ENCODE peak calls at places on chromosomes 6 and 20, in nine cellular contexts. One of them, this sample, is unnamed.

GRCh38 chr6:16729183-16729696 is 32.0 kb downstream of the ATXN1 start:
- DNase-seq in AG10803: peak; percentile 43
- DNase-seq in mesothelial cell of epicardium: no peak
- DNase-seq in foreskin fibroblast: no peak
- DNase-seq in BJ: no peak
- DNase-seq in Calu3: no peak
- DNase-seq in brain microvascular endothelial cell: peak; percentile 53
- DNase-seq in osteocyte: no peak
- DNase-seq in GM20000: no peak
- DNase-seq in this sample: no peak

GRCh38 chr6:163860194-163861081 is 445.9 kb downstream of the QKI start:
- DNase-seq in AG10803: peak; percentile 63
- DNase-seq in mesothelial cell of epicardium: no peak
- DNase-seq in foreskin fibroblast: peak; percentile 37
- DNase-seq in BJ: peak; percentile 9
- DNase-seq in Calu3: no peak
- DNase-seq in brain microvascular endothelial cell: peak; percentile 28
- DNase-seq in osteocyte: no peak
- DNase-seq in GM20000: no peak
- DNase-seq in this sample: no peak

GRCh38 chr20:33316343-33316742 is 33.3 kb downstream of the BPIFB1 start:
- DNase-seq in AG10803: no peak
- DNase-seq in mesothelial cell of epicardium: no peak
- DNase-seq in foreskin fibroblast: no peak
- DNase-seq in BJ: no peak
- DNase-seq in Calu3: no peak
- DNase-seq in brain microvascular endothelial cell: no peak
- DNase-seq in osteocyte: no peak
- DNase-seq in GM20000: no peak
- DNase-seq in this sample: no peak

GRCh38 chr20:52972190-52972937 is at the start of gene TSHZ2:
- DNase-seq in AG10803: peak; percentile 75
- DNase-seq in mesothelial cell of epicardium: peak; percentile 49
- DNase-seq in foreskin fibroblast: no peak
- DNase-seq in BJ: no peak
- DNase-seq in Calu3: peak; percentile 34
- DNase-seq in brain microvascular endothelial cell: peak; percentile 0
- DNase-seq in osteocyte: no peak
- DNase-seq in GM20000: no peak
- DNase-seq in this sample: no peak

GRCh38 chr6:108673602-108674001 is 112.9 kb downstream of the FOXO3 start:
- DNase-seq in AG10803: no peak
- DNase-seq in mesothelial cell of epicardium: no peak
- DNase-seq in foreskin fibroblast: no peak
- DNase-seq in BJ: no peak
- DNase-seq in Calu3: peak; percentile 68
- DNase-seq in brain microvascular endothelial cell: no peak
- DNase-seq in osteocyte: no peak
- DNase-seq in GM20000: no peak
- DNase-seq in this sample: no peak

GRCh38 chr20:50931048-50931305 is 260 bp downstream of the ADNP start:
- DNase-seq in AG10803: no peak
- DNase-seq in mesothelial cell of epicardium: no peak
- DNase-seq in foreskin fibroblast: no peak
- DNase-seq in BJ: no peak
- DNase-seq in Calu3: no peak
- DNase-seq in brain microvascular endothelial cell: no peak
- DNase-seq in osteocyte: no peak
- DNase-seq in GM20000: peak; percentile 81
- DNase-seq in this sample: no peak

GRCh38 chr6:84282566-84282965 is 55.1 kb upstream of the CEP162 start:
- DNase-seq in AG10803: peak; percentile 82
- DNase-seq in mesothelial cell of epicardium: no peak
- DNase-seq in foreskin fibroblast: peak; percentile 84
- DNase-seq in BJ: no peak
- DNase-seq in Calu3: no peak
- DNase-seq in brain microvascular endothelial cell: no peak
- DNase-seq in osteocyte: no peak
- DNase-seq in GM20000: no peak
- DNase-seq in this sample: no peak

GRCh38 chr20:55354700-55355099 is 650.6 kb downstream of the CBLN4 start:
- DNase-seq in AG10803: no peak
- DNase-seq in mesothelial cell of epicardium: no peak
- DNase-seq in foreskin fibroblast: no peak
- DNase-seq in BJ: no peak
- DNase-seq in Calu3: no peak
- DNase-seq in brain microvascular endothelial cell: no peak
- DNase-seq in osteocyte: no peak
- DNase-seq in GM20000: no peak
- DNase-seq in this sample: no peak

GRCh38 chr6:138162104-138162946 is 586 bp downstream of the ARFGEF3 start:
- DNase-seq in AG10803: no peak
- DNase-seq in mesothelial cell of epicardium: peak; percentile 48
- DNase-seq in foreskin fibroblast: peak; percentile 14
- DNase-seq in BJ: no peak
- DNase-seq in Calu3: peak; percentile 12
- DNase-seq in brain microvascular endothelial cell: no peak
- DNase-seq in osteocyte: no peak
- DNase-seq in GM20000: peak; percentile 27
- DNase-seq in this sample: no peak

GRCh38 chr20:20188647-20189046 is 136.3 kb downstream of the CFAP61 start:
- DNase-seq in AG10803: no peak
- DNase-seq in mesothelial cell of epicardium: no peak
- DNase-seq in foreskin fibroblast: no peak
- DNase-seq in BJ: no peak
- DNase-seq in Calu3: no peak
- DNase-seq in brain microvascular endothelial cell: no peak
- DNase-seq in osteocyte: no peak
- DNase-seq in GM20000: peak; percentile 34
- DNase-seq in this sample: no peak

GRCh38 chr20:50724112-50724724 is 7.2 kb upstream of the PARD6B start:
- DNase-seq in AG10803: no peak
- DNase-seq in mesothelial cell of epicardium: no peak
- DNase-seq in foreskin fibroblast: no peak
- DNase-seq in BJ: no peak
- DNase-seq in Calu3: no peak
- DNase-seq in brain microvascular endothelial cell: no peak
- DNase-seq in osteocyte: no peak
- DNase-seq in GM20000: no peak
- DNase-seq in this sample: no peak

GRCh38 chr20:9051508-9051907 is 17.4 kb upstream of the PLCB4 start:
- DNase-seq in AG10803: peak; percentile 97
- DNase-seq in mesothelial cell of epicardium: no peak
- DNase-seq in foreskin fibroblast: peak; percentile 94
- DNase-seq in BJ: peak; percentile 93
- DNase-seq in Calu3: peak; percentile 44
- DNase-seq in brain microvascular endothelial cell: peak; percentile 95
- DNase-seq in osteocyte: no peak
- DNase-seq in GM20000: no peak
- DNase-seq in this sample: no peak
- TF ChIP-seq CTCF in AG10803: no peak
- TF ChIP-seq CTCF in mesothelial cell of epicardium: no peak
- TF ChIP-seq CTCF in foreskin fibroblast: no peak
- TF ChIP-seq CTCF in BJ: no peak
- TF ChIP-seq CTCF in Calu3: no peak
- TF ChIP-seq CTCF in brain microvascular endothelial cell: no peak
- TF ChIP-seq CTCF in osteocyte: no peak
- TF ChIP-seq CTCF in GM20000: no peak
- TF ChIP-seq CTCF in this sample: no peak

GRCh38 chr6:74347161-74347560 is 651.2 kb downstream of the CD109 start:
- DNase-seq in AG10803: peak; percentile 33
- DNase-seq in mesothelial cell of epicardium: no peak
- DNase-seq in foreskin fibroblast: no peak
- DNase-seq in BJ: no peak
- DNase-seq in Calu3: no peak
- DNase-seq in brain microvascular endothelial cell: no peak
- DNase-seq in osteocyte: no peak
- DNase-seq in GM20000: no peak
- DNase-seq in this sample: no peak

GRCh38 chr6:74343804-74344203 is 647.8 kb downstream of the CD109 start:
- DNase-seq in AG10803: peak; percentile 6
- DNase-seq in mesothelial cell of epicardium: no peak
- DNase-seq in foreskin fibroblast: no peak
- DNase-seq in BJ: no peak
- DNase-seq in Calu3: no peak
- DNase-seq in brain microvascular endothelial cell: no peak
- DNase-seq in osteocyte: no peak
- DNase-seq in GM20000: no peak
- DNase-seq in this sample: no peak
- TF ChIP-seq CTCF in AG10803: peak; percentile 48
- TF ChIP-seq CTCF in mesothelial cell of epicardium: peak; percentile 41
- TF ChIP-seq CTCF in foreskin fibroblast: peak; percentile 30
- TF ChIP-seq CTCF in BJ: peak; percentile 39
- TF ChIP-seq CTCF in Calu3: peak; percentile 32
- TF ChIP-seq CTCF in brain microvascular endothelial cell: peak; percentile 48
- TF ChIP-seq CTCF in osteocyte: peak; percentile 48
- TF ChIP-seq CTCF in GM20000: no peak
- TF ChIP-seq CTCF in this sample: peak; percentile 53

GRCh38 chr6:92297101-92297500 is 1122.3 kb downstream of the EPHA7 start:
- DNase-seq in AG10803: peak; percentile 17
- DNase-seq in mesothelial cell of epicardium: no peak
- DNase-seq in foreskin fibroblast: no peak
- DNase-seq in BJ: no peak
- DNase-seq in Calu3: no peak
- DNase-seq in brain microvascular endothelial cell: no peak
- DNase-seq in osteocyte: no peak
- DNase-seq in GM20000: no peak
- DNase-seq in this sample: no peak

DNA sequence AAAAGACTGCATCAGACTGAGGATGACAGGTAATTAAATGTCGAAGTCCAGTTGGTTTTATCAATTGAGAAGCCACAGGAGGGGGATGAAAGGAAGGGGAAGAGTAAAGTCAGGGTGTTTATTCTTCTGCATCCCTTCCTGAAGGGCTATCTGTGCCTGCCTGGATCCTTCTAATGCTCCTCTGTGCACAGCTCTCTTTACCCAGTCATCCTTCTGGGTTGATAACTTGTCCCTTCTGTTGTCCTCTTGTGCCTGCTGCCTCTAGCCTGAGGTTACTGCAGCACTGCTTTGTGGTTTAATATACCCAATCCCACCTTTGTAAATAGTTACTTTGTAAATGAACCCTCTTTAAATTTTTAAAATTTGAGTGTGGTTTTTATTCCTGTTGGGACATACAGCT is 1127.3 kb downstream of the EPHA7 start:
- DNase-seq in AG10803: no peak
- DNase-seq in mesothelial cell of epicardium: no peak
- DNase-seq in foreskin fibroblast: no peak
- DNase-seq in BJ: no peak
- DNase-seq in Calu3: no peak
- DNase-seq in brain microvascular endothelial cell: no peak
- DNase-seq in osteocyte: no peak
- DNase-seq in GM20000: no peak
- DNase-seq in this sample: no peak
- TF ChIP-seq CTCF in AG10803: no peak
- TF ChIP-seq CTCF in mesothelial cell of epicardium: no peak
- TF ChIP-seq CTCF in foreskin fibroblast: no peak
- TF ChIP-seq CTCF in BJ: no peak
- TF ChIP-seq CTCF in Calu3: no peak
- TF ChIP-seq CTCF in brain microvascular endothelial cell: no peak
- TF ChIP-seq CTCF in osteocyte: no peak
- TF ChIP-seq CTCF in GM20000: no peak
- TF ChIP-seq CTCF in this sample: no peak

GRCh38 chr6:69179681-69180080 is 544.6 kb downstream of the ADGRB3 start:
- DNase-seq in AG10803: no peak
- DNase-seq in mesothelial cell of epicardium: no peak
- DNase-seq in foreskin fibroblast: no peak
- DNase-seq in BJ: no peak
- DNase-seq in Calu3: no peak
- DNase-seq in brain microvascular endothelial cell: no peak
- DNase-seq in osteocyte: no peak
- DNase-seq in GM20000: no peak
- DNase-seq in this sample: no peak
- TF ChIP-seq CTCF in AG10803: no peak
- TF ChIP-seq CTCF in mesothelial cell of epicardium: no peak
- TF ChIP-seq CTCF in foreskin fibroblast: no peak
- TF ChIP-seq CTCF in BJ: no peak
- TF ChIP-seq CTCF in Calu3: no peak
- TF ChIP-seq CTCF in brain microvascular endothelial cell: peak; percentile 8
- TF ChIP-seq CTCF in osteocyte: no peak
- TF ChIP-seq CTCF in GM20000: no peak
- TF ChIP-seq CTCF in this sample: no peak

GRCh38 chr6:125046107-125046925 is 84.1 kb downstream of the RNF217 start:
- DNase-seq in AG10803: no peak
- DNase-seq in mesothelial cell of epicardium: peak; percentile 41
- DNase-seq in foreskin fibroblast: no peak
- DNase-seq in BJ: peak; percentile 14
- DNase-seq in Calu3: no peak
- DNase-seq in brain microvascular endothelial cell: no peak
- DNase-seq in osteocyte: no peak
- DNase-seq in GM20000: no peak
- DNase-seq in this sample: no peak
- TF ChIP-seq CTCF in AG10803: no peak
- TF ChIP-seq CTCF in mesothelial cell of epicardium: no peak
- TF ChIP-seq CTCF in foreskin fibroblast: no peak
- TF ChIP-seq CTCF in BJ: no peak
- TF ChIP-seq CTCF in Calu3: no peak
- TF ChIP-seq CTCF in brain microvascular endothelial cell: no peak
- TF ChIP-seq CTCF in osteocyte: no peak
- TF ChIP-seq CTCF in GM20000: no peak
- TF ChIP-seq CTCF in this sample: no peak

DNA sequence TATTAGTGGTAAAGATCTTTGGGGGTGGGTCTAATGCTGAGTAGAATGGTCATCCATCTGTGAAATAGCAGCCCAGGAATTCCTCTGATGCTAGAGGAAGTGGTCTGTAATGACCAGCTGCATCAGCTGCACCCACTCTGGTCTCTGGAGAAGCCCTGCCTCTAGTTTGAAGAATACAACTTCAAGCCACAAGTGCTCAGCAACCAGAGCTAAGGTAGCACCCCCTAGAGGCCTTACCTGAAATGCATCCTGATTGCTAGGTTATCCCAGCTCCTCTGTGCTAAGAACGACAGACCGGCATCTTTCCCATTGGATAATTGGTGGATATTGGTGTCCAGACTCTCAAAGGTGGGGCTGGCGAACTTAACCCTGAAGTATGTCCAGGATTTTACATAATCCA is 58.2 kb downstream of the DNAH8 start:
- DNase-seq in AG10803: no peak
- DNase-seq in mesothelial cell of epicardium: no peak
- DNase-seq in foreskin fibroblast: no peak
- DNase-seq in BJ: no peak
- DNase-seq in Calu3: peak; percentile 67
- DNase-seq in brain microvascular endothelial cell: no peak
- DNase-seq in osteocyte: no peak
- DNase-seq in GM20000: peak; percentile 35
- DNase-seq in this sample: no peak
- TF ChIP-seq CTCF in AG10803: peak; percentile 17
- TF ChIP-seq CTCF in mesothelial cell of epicardium: no peak
- TF ChIP-seq CTCF in foreskin fibroblast: peak; percentile 14
- TF ChIP-seq CTCF in BJ: peak; percentile 24
- TF ChIP-seq CTCF in Calu3: peak; percentile 70
- TF ChIP-seq CTCF in brain microvascular endothelial cell: peak; percentile 53
- TF ChIP-seq CTCF in osteocyte: peak; percentile 9
- TF ChIP-seq CTCF in GM20000: peak; percentile 28
- TF ChIP-seq CTCF in this sample: peak; percentile 53

DNA sequence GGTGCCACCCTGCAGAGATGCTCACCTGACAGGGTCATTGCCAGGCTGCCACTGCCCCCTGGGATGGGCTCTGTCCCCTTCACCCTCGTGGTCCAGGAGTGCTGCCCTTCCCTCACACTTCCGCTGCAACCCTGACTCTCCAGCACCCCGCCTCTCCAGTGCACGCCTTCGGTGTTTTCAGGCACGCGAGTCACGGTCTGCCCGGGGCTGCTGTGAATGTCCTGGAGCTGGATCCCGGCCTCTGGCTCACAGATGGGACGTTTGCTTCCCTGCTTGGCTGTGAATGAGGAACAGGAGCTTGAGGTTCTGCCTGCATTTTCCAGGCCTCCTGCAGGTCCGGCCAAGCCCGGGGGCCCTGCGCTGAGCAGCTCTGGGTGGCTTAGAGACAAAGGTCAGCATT is 343.4 kb downstream of the SMOC2 start:
- DNase-seq in AG10803: no peak
- DNase-seq in mesothelial cell of epicardium: no peak
- DNase-seq in foreskin fibroblast: no peak
- DNase-seq in BJ: no peak
- DNase-seq in Calu3: no peak
- DNase-seq in brain microvascular endothelial cell: no peak
- DNase-seq in osteocyte: no peak
- DNase-seq in GM20000: no peak
- DNase-seq in this sample: no peak
- TF ChIP-seq CTCF in AG10803: no peak
- TF ChIP-seq CTCF in mesothelial cell of epicardium: no peak
- TF ChIP-seq CTCF in foreskin fibroblast: no peak
- TF ChIP-seq CTCF in BJ: no peak
- TF ChIP-seq CTCF in Calu3: no peak
- TF ChIP-seq CTCF in brain microvascular endothelial cell: no peak
- TF ChIP-seq CTCF in osteocyte: no peak
- TF ChIP-seq CTCF in GM20000: no peak
- TF ChIP-seq CTCF in this sample: no peak